ENCODE peak calls at places on chromosome 2, in four cellular contexts. One of them, this sample, is unnamed.

GRCh38 chr2:224876522-224876921 is 160.4 kb upstream of the CCDC195 start:
- DNase-seq in astrocyte: no peak
- DNase-seq in GM20000: no peak
- DNase-seq in Peyer's patch: no peak
- DNase-seq in this sample: no peak

GRCh38 chr2:73239776-73240175 is 5.7 kb downstream of the CCT7 start:
- DNase-seq in astrocyte: peak; percentile 56
- DNase-seq in GM20000: no peak
- DNase-seq in Peyer's patch: no peak
- DNase-seq in this sample: no peak

GRCh38 chr2:237400199-237400598 is 13.8 kb downstream of the COL6A3 start:
- DNase-seq in astrocyte: no peak
- DNase-seq in GM20000: no peak
- DNase-seq in Peyer's patch: no peak
- DNase-seq in this sample: no peak

GRCh38 chr2:52034706-52035105 is 1002.8 kb upstream of the NRXN1 start:
- DNase-seq in astrocyte: no peak
- DNase-seq in GM20000: no peak
- DNase-seq in Peyer's patch: no peak
- DNase-seq in this sample: no peak

GRCh38 chr2:11777066-11777782 is 30.8 kb downstream of the LPIN1 start:
- DNase-seq in astrocyte: no peak
- DNase-seq in GM20000: no peak
- DNase-seq in Peyer's patch: no peak
- DNase-seq in this sample: no peak

GRCh38 chr2:217703999-217704398 is 298.8 kb downstream of the TNS1 start:
- DNase-seq in astrocyte: no peak
- DNase-seq in GM20000: no peak
- DNase-seq in Peyer's patch: no peak
- DNase-seq in this sample: no peak

GRCh38 chr2:160355080-160355479 is 138.5 kb downstream of the RBMS1 start:
- DNase-seq in astrocyte: no peak
- DNase-seq in GM20000: no peak
- DNase-seq in Peyer's patch: no peak
- DNase-seq in this sample: no peak

GRCh38 chr2:43073373-43073772 is 153.0 kb downstream of the ZFP36L2 start:
- DNase-seq in astrocyte: peak; percentile 46
- DNase-seq in GM20000: no peak
- DNase-seq in Peyer's patch: peak; percentile 59
- DNase-seq in this sample: no peak

GRCh38 chr2:177147093-177147694 is 65.4 kb upstream of the HNRNPA3 start:
- DNase-seq in astrocyte: peak; percentile 41
- DNase-seq in GM20000: peak; percentile 50
- DNase-seq in Peyer's patch: no peak
- DNase-seq in this sample: peak; percentile 38

GRCh38 chr2:234670052-234670451 is 173.2 kb upstream of the ARL4C start:
- DNase-seq in astrocyte: peak; percentile 92
- DNase-seq in GM20000: no peak
- DNase-seq in Peyer's patch: no peak
- DNase-seq in this sample: no peak

GRCh38 chr2:8656160-8656641 is 25.7 kb upstream of the ID2 start:
- DNase-seq in astrocyte: peak; percentile 64
- DNase-seq in GM20000: no peak
- DNase-seq in Peyer's patch: no peak
- DNase-seq in this sample: no peak

GRCh38 chr2:207423886-207424285 is 105.9 kb upstream of the CREB1 start:
- DNase-seq in astrocyte: peak; percentile 100
- DNase-seq in GM20000: peak; percentile 35
- DNase-seq in Peyer's patch: no peak
- DNase-seq in this sample: peak; percentile 61

GRCh38 chr2:143451622-143452021 is 322.4 kb downstream of the ARHGAP15 start:
- DNase-seq in astrocyte: peak; percentile 77
- DNase-seq in GM20000: no peak
- DNase-seq in Peyer's patch: no peak
- DNase-seq in this sample: peak; percentile 13

GRCh38 chr2:191213333-191213732 is 31.9 kb upstream of the MYO1B start:
- DNase-seq in astrocyte: no peak
- DNase-seq in GM20000: no peak
- DNase-seq in Peyer's patch: no peak
- DNase-seq in this sample: no peak

GRCh38 chr2:54606393-54606973 is 117.0 kb upstream of the EML6 start:
- DNase-seq in astrocyte: no peak
- DNase-seq in GM20000: no peak
- DNase-seq in Peyer's patch: no peak
- DNase-seq in this sample: peak; percentile 66

GRCh38 chr2:11395971-11396689 is 51.7 kb upstream of the ROCK2 start:
- DNase-seq in astrocyte: no peak
- DNase-seq in GM20000: no peak
- DNase-seq in Peyer's patch: no peak
- DNase-seq in this sample: no peak

GRCh38 chr2:17644997-17645715 is 104.7 kb downstream of the VSNL1 start:
- DNase-seq in astrocyte: peak; percentile 31
- DNase-seq in GM20000: no peak
- DNase-seq in Peyer's patch: no peak
- DNase-seq in this sample: no peak

GRCh38 chr2:174332607-174333001 is 2.1 kb upstream of the SP9 start:
- DNase-seq in astrocyte: no peak
- DNase-seq in GM20000: peak; percentile 40
- DNase-seq in Peyer's patch: no peak
- DNase-seq in this sample: no peak

GRCh38 chr2:113858764-113859163 is 31.1 kb upstream of the ACTR3 start:
- DNase-seq in astrocyte: peak; percentile 90
- DNase-seq in GM20000: no peak
- DNase-seq in Peyer's patch: no peak
- DNase-seq in this sample: no peak

GRCh38 chr2:58479557-58480120 is 238.5 kb upstream of the FANCL start:
- DNase-seq in astrocyte: no peak
- DNase-seq in GM20000: no peak
- DNase-seq in Peyer's patch: no peak
- DNase-seq in this sample: no peak

GRCh38 chr2:152723918-152724317 is 5.5 kb downstream of the ARL6IP6 start:
- DNase-seq in astrocyte: no peak
- DNase-seq in GM20000: no peak
- DNase-seq in Peyer's patch: no peak
- DNase-seq in this sample: no peak

GRCh38 chr2:171316220-171316619 is 117.6 kb downstream of the METTL8 start:
- DNase-seq in astrocyte: peak; percentile 7
- DNase-seq in GM20000: no peak
- DNase-seq in Peyer's patch: no peak
- DNase-seq in this sample: no peak

GRCh38 chr2:152477347-152478092 is 142.5 kb downstream of the FMNL2 start:
- DNase-seq in astrocyte: no peak
- DNase-seq in GM20000: no peak
- DNase-seq in Peyer's patch: no peak
- DNase-seq in this sample: no peak

GRCh38 chr2:231200805-231201474 is 2.5 kb downstream of the ARMC9 start:
- DNase-seq in astrocyte: peak; percentile 81
- DNase-seq in GM20000: no peak
- DNase-seq in Peyer's patch: no peak
- DNase-seq in this sample: no peak

GRCh38 chr2:170221317-170222288 is 43.7 kb downstream of the MYO3B start:
- DNase-seq in astrocyte: peak; percentile 31
- DNase-seq in GM20000: no peak
- DNase-seq in Peyer's patch: no peak
- DNase-seq in this sample: no peak

GRCh38 chr2:23599691-23600090 is 214.7 kb downstream of the KLHL29 start:
- DNase-seq in astrocyte: no peak
- DNase-seq in GM20000: no peak
- DNase-seq in Peyer's patch: peak; percentile 11
- DNase-seq in this sample: no peak

GRCh38 chr2:2411008-2411407 is 79.9 kb upstream of the MYT1L start:
- DNase-seq in astrocyte: no peak
- DNase-seq in GM20000: no peak
- DNase-seq in Peyer's patch: no peak
- DNase-seq in this sample: no peak

GRCh38 chr2:196336715-196337617 is 165.6 kb upstream of the STK17B start:
- DNase-seq in astrocyte: no peak
- DNase-seq in GM20000: peak; percentile 25
- DNase-seq in Peyer's patch: no peak
- DNase-seq in this sample: peak; percentile 22

GRCh38 chr2:163802289-163802688 is 66.5 kb upstream of the FIGN start:
- DNase-seq in astrocyte: no peak
- DNase-seq in GM20000: no peak
- DNase-seq in Peyer's patch: no peak
- DNase-seq in this sample: no peak

GRCh38 chr2:174048238-174048637 is 83.1 kb upstream of the SP3 start:
- DNase-seq in astrocyte: no peak
- DNase-seq in GM20000: peak; percentile 64
- DNase-seq in Peyer's patch: no peak
- DNase-seq in this sample: no peak

GRCh38 chr2:96727431-96727830 is 12.4 kb downstream of the LMAN2L start:
- DNase-seq in astrocyte: no peak
- DNase-seq in GM20000: no peak
- DNase-seq in Peyer's patch: no peak
- DNase-seq in this sample: no peak

GRCh38 chr2:69309336-69310048 is 77.5 kb downstream of the GFPT1 start:
- DNase-seq in astrocyte: peak; percentile 18
- DNase-seq in GM20000: no peak
- DNase-seq in Peyer's patch: peak; percentile 72
- DNase-seq in this sample: no peak

GRCh38 chr2:209383212-209383611 is 40.6 kb upstream of the MAP2 start:
- DNase-seq in astrocyte: peak; percentile 89
- DNase-seq in GM20000: no peak
- DNase-seq in Peyer's patch: no peak
- DNase-seq in this sample: no peak

GRCh38 chr2:47034973-47035609 is 119.5 kb upstream of the MCFD2 start:
- DNase-seq in astrocyte: peak; percentile 79
- DNase-seq in GM20000: peak; percentile 45
- DNase-seq in Peyer's patch: no peak
- DNase-seq in this sample: peak; percentile 40

GRCh38 chr2:143162997-143163396 is 33.8 kb downstream of the ARHGAP15 start:
- DNase-seq in astrocyte: no peak
- DNase-seq in GM20000: no peak
- DNase-seq in Peyer's patch: no peak
- DNase-seq in this sample: no peak

GRCh38 chr2:173652731-173653426 is 298.2 kb downstream of the CDCA7 start:
- DNase-seq in astrocyte: peak; percentile 96
- DNase-seq in GM20000: no peak
- DNase-seq in Peyer's patch: no peak
- DNase-seq in this sample: no peak

GRCh38 chr2:188524519-188525113 is 232.9 kb downstream of the GULP1 start:
- DNase-seq in astrocyte: peak; percentile 23
- DNase-seq in GM20000: peak; percentile 11
- DNase-seq in Peyer's patch: no peak
- DNase-seq in this sample: peak; percentile 38
- TF ChIP-seq CTCF in astrocyte: peak; percentile 83
- TF ChIP-seq CTCF in GM20000: peak; percentile 29
- TF ChIP-seq CTCF in Peyer's patch: peak; percentile 68
- TF ChIP-seq CTCF in this sample: peak; percentile 66

DNA sequence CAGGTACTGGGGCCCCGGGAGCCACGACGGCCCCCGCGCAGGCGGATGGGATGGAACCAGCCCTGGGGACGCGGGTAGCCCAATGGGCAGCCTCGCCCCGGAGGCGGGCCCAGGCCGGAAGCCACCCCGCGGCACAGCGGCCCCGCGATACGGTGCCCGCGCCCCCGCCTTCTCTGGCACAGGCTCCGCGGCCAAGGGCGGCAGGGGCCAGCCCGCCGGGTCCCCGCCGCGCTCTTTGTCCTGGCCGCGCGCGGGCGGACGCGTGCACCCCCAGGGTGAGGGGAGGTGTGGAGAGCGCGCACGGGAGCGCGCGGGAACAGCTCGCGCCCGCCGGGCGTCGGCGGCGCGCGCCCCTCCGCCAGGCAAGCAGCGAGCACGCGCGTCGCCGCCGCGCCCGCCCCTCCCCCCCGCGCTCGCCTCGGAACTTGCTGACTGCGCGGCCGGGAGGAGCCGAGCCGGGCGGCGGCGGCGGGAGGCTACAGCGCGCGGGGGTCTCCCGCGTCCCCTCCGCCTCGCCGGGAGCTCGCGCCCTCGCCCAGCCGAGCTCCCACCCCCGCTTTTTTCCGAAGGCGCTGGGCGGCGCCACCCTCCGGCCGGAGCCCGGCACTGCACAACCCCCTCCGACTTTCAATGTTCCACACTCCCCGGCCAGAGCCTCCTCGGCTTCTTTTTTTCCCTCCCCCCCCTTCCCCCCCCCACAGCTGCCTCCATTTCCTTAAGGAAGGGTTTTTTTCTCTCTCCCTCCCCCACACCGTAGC is at the start of gene UBE2E3:
- DNase-seq in astrocyte: peak; percentile 63
- DNase-seq in GM20000: peak; percentile 89
- DNase-seq in Peyer's patch: peak; percentile 88
- DNase-seq in this sample: peak; percentile 83
- TF ChIP-seq CTCF in astrocyte: peak; percentile 31
- TF ChIP-seq CTCF in GM20000: peak; percentile 38
- TF ChIP-seq CTCF in Peyer's patch: peak; percentile 68
- TF ChIP-seq CTCF in this sample: peak; percentile 56

GRCh38 chr2:71281950-71282349 is 49.6 kb upstream of the ZNF638 start:
- DNase-seq in astrocyte: no peak
- DNase-seq in GM20000: no peak
- DNase-seq in Peyer's patch: no peak
- DNase-seq in this sample: no peak

GRCh38 chr2:71277536-71278103 is 50.7 kb upstream of the PAIP2B start:
- DNase-seq in astrocyte: peak; percentile 3
- DNase-seq in GM20000: peak; percentile 52
- DNase-seq in Peyer's patch: no peak
- DNase-seq in this sample: peak; percentile 52

GRCh38 chr2:71285706-71286105 is 45.9 kb upstream of the ZNF638 start:
- DNase-seq in astrocyte: no peak
- DNase-seq in GM20000: no peak
- DNase-seq in Peyer's patch: no peak
- DNase-seq in this sample: no peak

GRCh38 chr2:71283131-71283530 is 48.5 kb upstream of the ZNF638 start:
- DNase-seq in astrocyte: no peak
- DNase-seq in GM20000: no peak
- DNase-seq in Peyer's patch: no peak
- DNase-seq in this sample: no peak

GRCh38 chr2:71282493-71282892 is 49.1 kb upstream of the ZNF638 start:
- DNase-seq in astrocyte: no peak
- DNase-seq in GM20000: no peak
- DNase-seq in Peyer's patch: no peak
- DNase-seq in this sample: no peak
- TF ChIP-seq CTCF in astrocyte: no peak
- TF ChIP-seq CTCF in GM20000: no peak
- TF ChIP-seq CTCF in Peyer's patch: peak; percentile 14
- TF ChIP-seq CTCF in this sample: no peak

DNA sequence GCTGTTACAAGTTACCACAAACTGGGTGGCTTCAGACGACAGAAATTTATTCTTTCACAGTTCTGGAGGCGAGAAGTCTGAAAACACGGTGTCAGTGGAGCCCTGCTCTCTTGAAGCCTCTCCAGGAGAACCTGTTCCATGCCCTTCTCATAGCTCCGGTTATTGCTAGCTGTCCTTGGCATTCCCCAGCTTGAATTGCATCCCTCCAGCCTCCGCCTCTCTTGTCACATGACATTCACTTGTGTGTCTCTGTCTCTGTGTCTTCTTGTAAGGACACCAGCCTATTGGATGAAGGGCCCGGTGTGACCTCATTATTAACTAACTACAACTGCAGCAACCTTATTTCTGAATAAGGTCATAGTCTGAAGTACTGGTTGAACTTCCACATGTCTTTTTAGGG is 4.6 kb upstream of the PRSS56 start:
- DNase-seq in astrocyte: no peak
- DNase-seq in GM20000: no peak
- DNase-seq in Peyer's patch: no peak
- DNase-seq in this sample: no peak
- TF ChIP-seq CTCF in astrocyte: no peak
- TF ChIP-seq CTCF in GM20000: no peak
- TF ChIP-seq CTCF in Peyer's patch: no peak
- TF ChIP-seq CTCF in this sample: no peak